ENCODE peak calls at places on chromosomes 5 and 9, in seven cellular contexts. G is GM04503; T is ovary; W is left lung; K is WTC11; J is stimulated activated CD8-positive, alpha-beta memory T cell treated with anti-CD3 and anti-CD28 coated beads, Interleukin-4, amount 100 ng/mL, for 4 hours; F is T-helper 9 cell. D is an unnamed sample.

GRCh38 chr9:4258321-4259093 is 41.4 kb downstream of the GLIS3 start:
- DNase-seq in J (no peak), F (no peak), W (no peak), K (no peak), G (peak), T (no peak), D (no peak)

GRCh38 chr5:69217154-69217731 is 17.4 kb upstream of the CDK7 start:
- DNase-seq in T (no peak), J (peak), W (no peak), K (no peak), F (peak), G (no peak), D (no peak)

GRCh38 chr5:135484563-135485157 is 32.5 kb upstream of the TIFAB start:
- DNase-seq in J (no peak), F (no peak), W (no peak), G (no peak), K (no peak), T (no peak), D (no peak)

GRCh38 chr5:16866795-16867584 is 69.1 kb downstream of the MYO10 start:
- DNase-seq in K (peak), W (no peak), F (no peak), J (no peak), T (no peak), G (no peak), D (no peak)

GRCh38 chr5:39020465-39020864 is 53.7 kb downstream of the RICTOR start:
- DNase-seq in J (no peak), W (no peak), K (no peak), G (no peak), F (no peak), T (no peak), D (no peak)

GRCh38 chr5:137073192-137073591 is 425.9 kb downstream of the SPOCK1 start:
- DNase-seq in T (no peak), F (no peak), G (no peak), W (no peak), J (no peak), K (no peak), D (no peak)

GRCh38 chr5:120055858-120056257 is 408.2 kb upstream of the PRR16 start:
- DNase-seq in G (peak), K (no peak), J (no peak), T (no peak), W (no peak), F (no peak), D (peak)

GRCh38 chr5:122999947-123000563 is 36.5 kb downstream of the PPIC start:
- DNase-seq in K (peak), T (no peak), W (no peak), G (no peak), F (no peak), J (no peak), D (no peak)

GRCh38 chr9:130156672-130157071 is 15.5 kb upstream of the NCS1 start:
- DNase-seq in K (no peak), W (no peak), G (no peak), T (no peak), J (no peak), F (no peak), D (no peak)

GRCh38 chr5:136087961-136088871 is 44.4 kb upstream of the SMAD5 start:
- DNase-seq in G (peak), F (no peak), J (no peak), K (no peak), T (peak), W (peak), D (no peak)

GRCh38 chr9:20805766-20806165 is 121.7 kb downstream of the FOCAD start:
- DNase-seq in J (no peak), G (no peak), W (no peak), K (no peak), T (no peak), F (no peak), D (no peak)

GRCh38 chr5:41747291-41747690 is 122.9 kb downstream of the OXCT1 start:
- DNase-seq in J (no peak), G (no peak), W (no peak), F (no peak), T (no peak), K (no peak), D (no peak)

GRCh38 chr5:175254155-175254554 is 189.8 kb downstream of the DRD1 start:
- DNase-seq in J (no peak), K (no peak), G (peak), T (no peak), W (no peak), F (no peak), D (no peak)

GRCh38 chr9:111582888-111583287 is 16.6 kb downstream of the PTGR1 start:
- DNase-seq in W (no peak), F (no peak), J (no peak), T (no peak), G (no peak), K (no peak), D (peak)

GRCh38 chr9:115786321-115786720 is 367.3 kb upstream of the PAPPA start:
- DNase-seq in G (peak), J (no peak), T (no peak), W (no peak), F (no peak), K (no peak), D (no peak)

GRCh38 chr5:151249280-151249679 is 3.7 kb upstream of the GM2A start:
- DNase-seq in K (no peak), G (no peak), F (no peak), T (no peak), W (no peak), J (no peak), D (no peak)

GRCh38 chr9:124321935-124322334 is 64.2 kb downstream of the NEK6 start:
- DNase-seq in K (no peak), G (no peak), J (no peak), W (no peak), F (no peak), T (no peak), D (no peak)

GRCh38 chr9:17272510-17272909 is 137.7 kb downstream of the CNTLN start:
- DNase-seq in F (no peak), W (no peak), T (no peak), J (no peak), K (no peak), G (no peak), D (no peak)

GRCh38 chr5:170611446-170612088 is 107.7 kb downstream of the KCNIP1 start:
- DNase-seq in J (no peak), T (no peak), F (no peak), K (no peak), W (no peak), G (no peak), D (no peak)

GRCh38 chr5:38613992-38614836 is 57.8 kb upstream of the LIFR start:
- DNase-seq in J (no peak), W (no peak), G (no peak), F (no peak), K (no peak), T (no peak), D (no peak)

D was measured in RKO.